ENCODE peak calls at places on chromosomes 1 and 21, in four cellular contexts. One of them, this sample, is unnamed.
A peak's percentile ranks its signal among the peaks of the same experiment; 100 is the strongest.

GRCh38 chr1:240401721-240402120 is 210.2 kb downstream of the GREM2 start:
- DNase-seq in GM03348: no peak
- DNase-seq in SK-N-SH: no peak
- DNase-seq in body of pancreas: no peak
- DNase-seq in this sample: no peak

GRCh38 chr1:31509124-31510072 is 66.9 kb upstream of the TINAGL1 start:
- DNase-seq in GM03348: no peak
- DNase-seq in SK-N-SH: no peak
- DNase-seq in body of pancreas: no peak
- DNase-seq in this sample: no peak

GRCh38 chr1:184048841-184049240 is 2.7 kb upstream of the TSEN15 start:
- DNase-seq in body of pancreas: no peak
- DNase-seq in GM03348: no peak
- DNase-seq in SK-N-SH: no peak
- DNase-seq in this sample: no peak

GRCh38 chr1:31297273-31298247 is 728 bp downstream of the ZCCHC17 start:
- DNase-seq in SK-N-SH: peak; percentile 26
- DNase-seq in body of pancreas: peak; percentile 5
- DNase-seq in GM03348: peak; percentile 24
- DNase-seq in this sample: no peak

GRCh38 chr1:178151831-178152230 is 57.9 kb downstream of the RASAL2 start:
- DNase-seq in body of pancreas: no peak
- DNase-seq in GM03348: no peak
- DNase-seq in SK-N-SH: no peak
- DNase-seq in this sample: no peak

GRCh38 chr1:111471012-111471411 is 2.8 kb upstream of the C1orf162 start:
- DNase-seq in body of pancreas: peak; percentile 30
- DNase-seq in GM03348: no peak
- DNase-seq in SK-N-SH: no peak
- DNase-seq in this sample: no peak

GRCh38 chr1:106080608-106081325 is 975.7 kb upstream of the PRMT6 start:
- DNase-seq in SK-N-SH: no peak
- DNase-seq in GM03348: no peak
- DNase-seq in body of pancreas: no peak
- DNase-seq in this sample: no peak

GRCh38 chr1:16218014-16218673 is 5.7 kb upstream of the ARHGEF19 start:
- DNase-seq in SK-N-SH: no peak
- DNase-seq in GM03348: no peak
- DNase-seq in body of pancreas: no peak
- DNase-seq in this sample: no peak

GRCh38 chr1:35500439-35500838 is 56.8 kb downstream of the KIAA0319L start:
- DNase-seq in GM03348: no peak
- DNase-seq in SK-N-SH: no peak
- DNase-seq in body of pancreas: no peak
- DNase-seq in this sample: no peak

GRCh38 chr1:57791497-57791896 is 367.6 kb upstream of the DAB1 start:
- DNase-seq in body of pancreas: no peak
- DNase-seq in SK-N-SH: no peak
- DNase-seq in GM03348: no peak
- DNase-seq in this sample: no peak

GRCh38 chr1:162676767-162677166 is 44.5 kb downstream of the DDR2 start:
- DNase-seq in GM03348: no peak
- DNase-seq in SK-N-SH: no peak
- DNase-seq in body of pancreas: no peak
- DNase-seq in this sample: no peak

GRCh38 chr21:15848632-15849031 is 118.8 kb downstream of the USP25 start:
- DNase-seq in body of pancreas: no peak
- DNase-seq in SK-N-SH: no peak
- DNase-seq in GM03348: no peak
- DNase-seq in this sample: no peak

GRCh38 chr1:41347276-41347675 is 14.0 kb upstream of the FOXO6 start:
- DNase-seq in body of pancreas: no peak
- DNase-seq in GM03348: peak; percentile 1
- DNase-seq in SK-N-SH: no peak
- DNase-seq in this sample: no peak

GRCh38 chr1:108053291-108054023 is 88.5 kb upstream of the VAV3 start:
- DNase-seq in GM03348: peak; percentile 43
- DNase-seq in SK-N-SH: no peak
- DNase-seq in body of pancreas: peak; percentile 9
- DNase-seq in this sample: no peak

GRCh38 chr1:3054474-3054873 is 14.5 kb upstream of the PRDM16 start:
- DNase-seq in body of pancreas: no peak
- DNase-seq in GM03348: no peak
- DNase-seq in SK-N-SH: no peak
- DNase-seq in this sample: no peak

GRCh38 chr1:201941420-201942128 is 4.8 kb downstream of the LMOD1 start:
- DNase-seq in body of pancreas: no peak
- DNase-seq in SK-N-SH: no peak
- DNase-seq in GM03348: no peak
- DNase-seq in this sample: no peak

GRCh38 chr1:24935196-24935526 is 5.1 kb upstream of the RUNX3 start:
- DNase-seq in SK-N-SH: no peak
- DNase-seq in body of pancreas: no peak
- DNase-seq in GM03348: no peak
- DNase-seq in this sample: no peak